ENCODE peak calls at places on chromosomes 11 and 22, in four cellular contexts. R, Z, N and L are unnamed samples.

GRCh38 chr22:42743501-42743991 is 22.9 kb upstream of the A4GALT start:
- DNase-seq in R (no peak), Z (no peak), N (no peak), L (no peak)

GRCh38 chr11:16382177-16382576 is 25.8 kb upstream of the SOX6 start:
- DNase-seq in R (no peak), Z (no peak), N (no peak), L (no peak)

GRCh38 chr22:19872779-19873137 is 18.1 kb upstream of the GNB1L start:
- DNase-seq in R (no peak), Z (no peak), N (no peak), L (peak)

GRCh38 chr22:49212002-49212401 is 615.7 kb downstream of the BRD1 start:
- DNase-seq in R (no peak), Z (no peak), N (no peak), L (no peak)

GRCh38 chr11:86551286-86551685 is 121.1 kb downstream of the ME3 start:
- DNase-seq in R (no peak), Z (no peak), N (peak), L (no peak)

GRCh38 chr22:50483556-50483955 is 2.2 kb downstream of the ADM2 start:
- DNase-seq in R (no peak), Z (no peak), N (no peak), L (no peak)

GRCh38 chr11:45984192-45984591 is 61.7 kb downstream of the LARGE2 start:
- DNase-seq in R (no peak), Z (no peak), N (no peak), L (no peak)

GRCh38 chr11:35236667-35237003 is 97.7 kb downstream of the CD44 start:
- DNase-seq in R (no peak), Z (no peak), N (peak), L (no peak)

GRCh38 chr11:30919389-30920172 is 333.4 kb upstream of the MPPED2 start:
- DNase-seq in R (no peak), Z (no peak), N (no peak), L (no peak)

GRCh38 chr11:60206616-60207015 is 23.7 kb upstream of the MS4A6A start:
- DNase-seq in R (no peak), Z (no peak), N (no peak), L (peak)

GRCh38 chr11:130831506-130832385 is 84.5 kb downstream of the SNX19 start:
- DNase-seq in R (no peak), Z (peak), N (no peak), L (peak)

GRCh38 chr11:117166491-117166890 is 12.1 kb upstream of the SIDT2 start:
- DNase-seq in R (no peak), Z (no peak), N (peak), L (no peak)

GRCh38 chr11:126834149-126834548 is 166.4 kb downstream of the KIRREL3 start:
- DNase-seq in R (no peak), Z (no peak), N (peak), L (no peak)

GRCh38 chr11:78189851-78190250 is 1.1 kb downstream of the USP35 start:
- DNase-seq in R (no peak), Z (no peak), N (no peak), L (no peak)

GRCh38 chr11:72921028-72921716 is 107.0 kb downstream of the ATG16L2 start:
- DNase-seq in R (no peak), Z (no peak), N (no peak), L (no peak)

GRCh38 chr11:72925656-72926055 is 111.4 kb downstream of the ATG16L2 start:
- DNase-seq in R (no peak), Z (no peak), N (no peak), L (no peak)

GRCh38 chr11:72927380-72927779 is 113.2 kb downstream of the ATG16L2 start:
- DNase-seq in R (no peak), Z (no peak), N (no peak), L (no peak)

GRCh38 chr11:72926076-72926475 is 111.9 kb downstream of the ATG16L2 start:
- DNase-seq in R (no peak), Z (no peak), N (no peak), L (no peak)

DNA sequence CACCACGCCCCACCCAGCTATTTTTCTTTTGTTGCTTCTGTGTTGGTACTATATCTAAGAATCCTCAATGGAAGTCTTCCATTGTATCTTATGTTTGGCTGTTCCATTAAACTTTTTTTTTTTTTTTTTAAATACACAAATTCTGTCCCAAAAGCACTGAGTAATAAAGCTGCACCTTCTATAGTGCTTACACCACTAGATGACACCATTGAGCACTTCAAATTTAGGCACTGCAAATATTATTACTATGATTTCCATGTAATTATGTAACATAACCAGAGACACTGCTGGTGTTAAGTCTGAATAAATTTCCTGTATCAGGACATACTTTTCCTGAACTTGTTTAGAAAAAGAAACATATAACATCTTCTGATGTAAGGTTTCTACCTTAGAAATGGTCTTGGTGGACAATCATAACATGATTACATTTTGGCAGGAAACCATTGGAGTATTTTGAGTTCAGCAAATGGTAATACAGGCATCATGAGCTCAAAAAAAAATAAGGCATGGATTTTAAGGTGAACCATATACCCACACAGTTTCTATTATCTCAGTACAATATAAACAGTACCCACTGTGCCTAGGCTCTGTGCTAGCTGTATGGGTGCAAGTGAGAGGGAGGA is 110.5 kb downstream of the ATG16L2 start:
- DNase-seq in R (no peak), Z (no peak), N (peak), L (no peak)
- TF ChIP-seq CTCF in R (peak), Z (no peak), N (peak), L (peak)

DNA sequence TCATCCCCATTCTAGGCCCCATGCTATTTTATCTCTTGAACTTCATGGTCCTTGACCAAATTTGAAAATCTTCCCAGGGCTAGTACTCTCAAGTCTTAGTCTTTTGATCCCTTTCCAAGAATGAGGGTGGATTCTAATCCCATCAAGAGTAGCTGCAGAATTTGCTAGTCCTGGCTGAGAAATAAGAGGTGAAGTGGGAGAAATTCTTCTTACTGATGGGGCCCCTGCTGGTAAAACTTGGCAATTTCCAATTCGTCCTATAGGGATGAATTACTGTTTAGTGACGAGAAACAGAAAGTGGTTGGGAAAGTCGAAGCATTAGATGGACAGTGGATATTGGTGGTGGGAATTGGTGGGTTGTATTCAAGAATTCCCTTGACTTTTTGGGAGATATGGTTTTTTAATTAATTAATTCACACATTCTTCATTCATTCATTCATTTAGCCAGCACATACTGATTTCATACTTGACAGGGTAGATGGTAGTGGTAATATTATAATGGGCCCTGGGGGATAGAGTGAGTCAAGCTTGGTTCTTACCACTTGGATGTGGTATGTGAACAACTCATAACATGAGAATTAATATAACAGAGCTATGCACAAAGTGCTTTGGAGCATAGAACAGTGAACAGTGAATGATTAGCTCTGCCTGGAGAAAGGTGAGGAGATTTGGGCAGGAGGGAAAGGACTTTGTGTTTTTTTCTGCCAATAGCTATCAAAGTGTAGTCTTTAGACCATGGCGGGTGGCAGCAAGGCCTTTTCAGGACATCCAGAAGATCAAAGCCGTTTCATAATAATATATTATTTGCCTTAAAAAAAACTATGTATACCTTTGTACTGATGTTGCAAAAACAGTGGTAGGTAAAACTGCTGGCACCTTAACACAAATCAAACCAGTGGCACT is 103.8 kb downstream of the STIM1 start:
- DNase-seq in R (no peak), Z (no peak), N (peak), L (no peak)
- TF ChIP-seq CTCF in R (peak), Z (no peak), N (peak), L (peak)

GRCh38 chr22:35071784-35072183 is 5.8 kb downstream of the ISX start:
- DNase-seq in R (no peak), Z (no peak), N (no peak), L (no peak)

GRCh38 chr22:35070451-35071093 is 4.6 kb downstream of the ISX start:
- DNase-seq in R (no peak), Z (no peak), N (no peak), L (no peak)

GRCh38 chr22:35072939-35073338 is 7.0 kb downstream of the ISX start:
- DNase-seq in R (no peak), Z (no peak), N (no peak), L (no peak)

GRCh38 chr22:35076648-35077047 is 10.7 kb downstream of the ISX start:
- DNase-seq in R (no peak), Z (no peak), N (no peak), L (no peak)

DNA sequence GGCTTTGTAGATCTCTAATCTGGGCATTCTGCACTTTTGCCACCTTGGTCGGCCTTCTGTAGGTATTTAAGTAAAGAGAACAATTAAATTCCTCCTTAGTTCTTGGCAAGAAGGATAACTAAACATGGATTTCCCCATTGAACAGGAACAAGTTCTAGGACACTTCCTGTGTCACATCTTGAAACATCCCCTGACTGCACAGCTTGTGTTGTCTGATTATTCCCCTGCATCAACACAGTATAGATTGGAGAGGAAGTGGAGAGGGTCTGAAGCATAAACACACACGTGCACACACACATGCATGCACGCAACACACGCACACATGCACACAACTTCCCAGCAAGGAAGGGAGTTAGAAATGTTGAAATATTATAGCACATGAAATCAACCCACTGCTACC is 8.6 kb downstream of the ISX start:
- DNase-seq in R (no peak), Z (no peak), N (no peak), L (no peak)
- TF ChIP-seq CTCF in R (no peak), Z (no peak), N (no peak), L (no peak)

GRCh38 chr11:61701298-61701993 is 21.3 kb downstream of the DAGLA start:
- DNase-seq in R (peak), Z (peak), N (no peak), L (peak)
- TF ChIP-seq CTCF in R (peak), Z (peak), N (peak), L (peak)

GRCh38 chr22:23289851-23290724 is 109.8 kb downstream of the BCR start:
- DNase-seq in R (peak), Z (peak), N (peak), L (peak)
- TF ChIP-seq CTCF in R (peak), Z (peak), N (peak), L (peak)

GRCh38 chr11:111297696-111298095 is 650 bp upstream of the POU2AF3 start:
- DNase-seq in R (no peak), Z (no peak), N (no peak), L (no peak)

GRCh38 chr11:111300569-111300968 is 2.2 kb downstream of the POU2AF3 start:
- DNase-seq in R (no peak), Z (no peak), N (no peak), L (no peak)

GRCh38 chr11:111298466-111299110 is at the start of gene POU2AF3:
- DNase-seq in R (no peak), Z (no peak), N (no peak), L (no peak)

GRCh38 chr11:111301004-111301839 is 2.9 kb downstream of the POU2AF3 start:
- DNase-seq in R (no peak), Z (no peak), N (no peak), L (no peak)

GRCh38 chr11:111299111-111300026 is 1.0 kb downstream of the POU2AF3 start:
- DNase-seq in R (no peak), Z (peak), N (peak), L (peak)
- TF ChIP-seq CTCF in R (no peak), Z (peak), N (peak), L (peak)

GRCh38 chr11:70128435-70128906 is 50.4 kb downstream of the ANO1 start:
- DNase-seq in R (no peak), Z (peak), N (no peak), L (no peak)
- TF ChIP-seq CTCF in R (no peak), Z (no peak), N (no peak), L (no peak)

DNA sequence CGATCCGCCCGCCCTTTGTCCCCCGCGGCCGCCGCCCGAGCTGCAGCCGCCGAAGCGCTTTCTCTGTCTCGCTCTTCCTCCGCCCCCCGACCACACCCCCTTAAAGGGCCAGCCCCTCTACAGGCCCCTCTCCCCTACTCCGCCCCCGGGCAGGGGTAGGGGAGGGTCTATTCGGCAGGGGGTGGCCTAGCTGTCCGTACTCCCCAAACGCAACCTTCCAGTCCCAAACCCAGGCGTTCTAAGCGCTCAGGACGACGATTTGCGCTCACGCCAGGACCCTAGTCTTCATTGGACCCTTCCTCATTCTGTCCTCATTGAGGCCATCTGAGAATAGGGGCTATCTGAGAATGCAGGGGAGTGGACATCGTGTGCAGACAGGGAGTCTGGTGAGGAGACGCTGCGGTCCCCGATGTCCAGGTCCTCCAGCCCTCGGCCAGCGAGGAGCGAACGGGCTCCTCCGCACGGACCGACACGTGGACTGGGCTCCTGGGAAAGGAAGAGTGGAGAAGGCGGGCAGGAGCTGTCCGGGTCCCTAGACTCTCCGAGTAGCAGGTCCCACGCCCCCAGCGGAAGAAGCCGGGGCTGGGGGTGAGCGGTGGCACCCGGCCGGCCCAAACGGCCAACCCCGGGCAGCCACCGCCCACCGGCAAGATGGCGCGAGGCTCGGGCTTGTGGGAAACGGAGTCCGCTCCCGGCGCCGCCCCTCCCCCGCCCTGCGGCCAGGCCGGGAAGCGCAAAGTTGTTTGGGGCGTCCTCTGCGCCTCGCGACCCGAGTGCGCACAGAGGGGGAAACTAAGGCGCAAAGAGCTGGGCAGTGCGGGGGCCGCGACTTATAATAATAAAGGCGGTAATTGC is at the start of gene PPP1R14B:
- DNase-seq in R (peak), Z (peak), N (peak), L (peak)
- TF ChIP-seq CTCF in R (no peak), Z (no peak), N (peak), L (no peak)

GRCh38 chr11:38014405-38014804 is 1416.4 kb upstream of the RAG2 start:
- DNase-seq in R (no peak), Z (no peak), N (no peak), L (no peak)

GRCh38 chr11:38019072-38019775 is 1421.2 kb upstream of the RAG2 start:
- DNase-seq in R (no peak), Z (no peak), N (no peak), L (no peak)
- TF ChIP-seq CTCF in R (peak), Z (no peak), N (no peak), L (no peak)